ENCODE peak calls at places on chromosomes 3 and 15, in seven cellular contexts. H is spleen; Z is IMR-90; O is CD4-positive, CD25-positive, alpha-beta regulatory T cell; F is naive thymus-derived CD4-positive, alpha-beta T cell; W is GM12878; T is MM.1S. C is an unnamed sample.

GRCh38 chr15:29942144-29942543 is 119.9 kb upstream of the TJP1 start:
- DNase-seq in H (no peak), Z (no peak), O (no peak), F (no peak), W (no peak), T (no peak), C (no peak)

GRCh38 chr3:25291524-25291923 is 136.5 kb upstream of the RARB start:
- DNase-seq in H (no peak), Z (no peak), O (no peak), F (no peak), W (no peak), T (no peak), C (no peak)

GRCh38 chr15:63420333-63420741 is 38.7 kb upstream of the CA12 start:
- DNase-seq in H (no peak), Z (peak; percentile 43), O (no peak), F (no peak), W (no peak), T (no peak), C (no peak)

GRCh38 chr15:42315435-42316020 is 42.3 kb upstream of the TMEM87A start:
- DNase-seq in H (no peak), Z (no peak), O (no peak), F (no peak), W (no peak), T (no peak), C (no peak)

GRCh38 chr3:195154111-195154791 is 116.7 kb downstream of the XXYLT1 start:
- DNase-seq in H (no peak), Z (peak; percentile 82), O (no peak), F (no peak), W (no peak), T (no peak), C (no peak)

GRCh38 chr15:69902414-69903062 is 195.2 kb downstream of the TLE3 start:
- DNase-seq in H (no peak), Z (no peak), O (no peak), F (no peak), W (no peak), T (no peak), C (no peak)

GRCh38 chr3:108150200-108150599 is 59.4 kb upstream of the CD47 start:
- DNase-seq in H (no peak), Z (no peak), O (no peak), F (no peak), W (no peak), T (no peak), C (no peak)

GRCh38 chr3:31230834-31231233 is 301.9 kb upstream of the STT3B start:
- DNase-seq in H (no peak), Z (no peak), O (no peak), F (no peak), W (no peak), T (no peak), C (no peak)

GRCh38 chr15:77753238-77753873 is 120.6 kb upstream of the LINGO1 start:
- DNase-seq in H (no peak), Z (peak; percentile 5), O (no peak), F (no peak), W (no peak), T (peak; percentile 27), C (no peak)

GRCh38 chr3:189368384-189368783 is 196.6 kb downstream of the TPRG1 start:
- DNase-seq in H (no peak), Z (no peak), O (no peak), F (no peak), W (no peak), T (no peak), C (no peak)

GRCh38 chr3:113498221-113499005 is 16.5 kb downstream of the SPICE1 start:
- DNase-seq in H (no peak), Z (peak; percentile 87), O (no peak), F (no peak), W (no peak), T (no peak), C (no peak)

GRCh38 chr15:69666441-69666882 is 213.8 kb downstream of the RPLP1 start:
- DNase-seq in H (peak; percentile 83), Z (peak; percentile 31), O (peak; percentile 9), F (no peak), W (no peak), T (no peak), C (no peak)

GRCh38 chr3:186966406-186966805 is 36.1 kb downstream of the ST6GAL1 start:
- DNase-seq in H (no peak), Z (no peak), O (no peak), F (no peak), W (no peak), T (no peak), C (no peak)

GRCh38 chr3:124814620-124815421 is 72.3 kb downstream of the ITGB5 start:
- DNase-seq in H (no peak), Z (peak; percentile 22), O (no peak), F (no peak), W (no peak), T (no peak), C (no peak)

GRCh38 chr3:123374016-123374415 is 74.9 kb downstream of the ADCY5 start:
- DNase-seq in H (peak; percentile 14), Z (no peak), O (no peak), F (no peak), W (no peak), T (no peak), C (no peak)

GRCh38 chr15:63066302-63066701 is 23.8 kb downstream of the TPM1 start:
- DNase-seq in H (no peak), Z (no peak), O (no peak), F (no peak), W (no peak), T (no peak), C (no peak)

GRCh38 chr3:41975421-41976103 is 13.7 kb upstream of the ULK4 start:
- DNase-seq in H (no peak), Z (no peak), O (no peak), F (no peak), W (no peak), T (no peak), C (no peak)

GRCh38 chr3:115986555-115987207 is 363.4 kb downstream of the GAP43 start:
- DNase-seq in H (no peak), Z (peak; percentile 34), O (no peak), F (no peak), W (no peak), T (no peak), C (no peak)

GRCh38 chr3:14156843-14157561 is 21.4 kb downstream of the XPC start:
- DNase-seq in H (no peak), Z (no peak), O (no peak), F (no peak), W (no peak), T (no peak), C (no peak)

GRCh38 chr3:50608278-50608677 is 3.3 kb downstream of the CISH start:
- DNase-seq in H (no peak), Z (no peak), O (peak; percentile 54), F (no peak), W (no peak), T (no peak), C (no peak)

GRCh38 chr3:167976880-167977498 is 118.7 kb downstream of the GOLIM4 start:
- DNase-seq in H (no peak), Z (no peak), O (no peak), F (no peak), W (no peak), T (no peak), C (no peak)

DNA sequence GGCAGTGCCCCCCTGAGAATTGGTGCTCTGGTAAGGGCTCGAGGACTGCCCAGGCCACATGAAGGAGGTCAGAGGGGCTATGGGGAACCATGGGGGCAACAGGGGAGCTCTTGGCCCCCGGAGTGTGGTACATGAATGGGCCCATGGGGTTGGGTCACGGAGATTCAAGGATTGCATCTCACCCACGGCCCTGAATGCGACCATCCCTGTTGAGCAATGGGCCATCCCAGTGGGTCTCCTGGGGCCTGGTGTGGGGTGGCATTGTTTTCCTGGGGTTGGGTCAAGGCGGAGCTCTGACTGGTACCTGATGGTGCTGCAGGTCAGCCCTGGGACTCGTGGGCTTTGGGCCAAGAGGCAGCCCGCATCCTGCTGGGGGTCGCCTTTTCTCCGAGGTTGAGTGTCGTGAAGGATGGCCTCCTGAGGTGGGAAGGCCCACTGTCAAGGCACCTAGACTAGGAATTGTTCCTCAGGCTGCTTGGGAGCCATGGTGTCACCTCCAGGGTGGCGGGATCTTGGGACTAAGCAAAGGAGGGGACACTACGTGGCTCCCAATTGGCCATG is 198.3 kb downstream of the UBE3A start:
- DNase-seq in H (peak; percentile 52), Z (no peak), O (no peak), F (no peak), W (no peak), T (no peak), C (peak; percentile 5)
- H3K9me3 ChIP-seq in H (no peaks in the 10 kb centered on the region), Z (peaks cover 71% of the 10 kb centered on the region), O (no peaks in the 10 kb centered on the region), F (no peaks in the 10 kb centered on the region), W (no peaks in the 10 kb centered on the region), T (no peaks in the 10 kb centered on the region), C (no peaks in the 10 kb centered on the region)

DNA sequence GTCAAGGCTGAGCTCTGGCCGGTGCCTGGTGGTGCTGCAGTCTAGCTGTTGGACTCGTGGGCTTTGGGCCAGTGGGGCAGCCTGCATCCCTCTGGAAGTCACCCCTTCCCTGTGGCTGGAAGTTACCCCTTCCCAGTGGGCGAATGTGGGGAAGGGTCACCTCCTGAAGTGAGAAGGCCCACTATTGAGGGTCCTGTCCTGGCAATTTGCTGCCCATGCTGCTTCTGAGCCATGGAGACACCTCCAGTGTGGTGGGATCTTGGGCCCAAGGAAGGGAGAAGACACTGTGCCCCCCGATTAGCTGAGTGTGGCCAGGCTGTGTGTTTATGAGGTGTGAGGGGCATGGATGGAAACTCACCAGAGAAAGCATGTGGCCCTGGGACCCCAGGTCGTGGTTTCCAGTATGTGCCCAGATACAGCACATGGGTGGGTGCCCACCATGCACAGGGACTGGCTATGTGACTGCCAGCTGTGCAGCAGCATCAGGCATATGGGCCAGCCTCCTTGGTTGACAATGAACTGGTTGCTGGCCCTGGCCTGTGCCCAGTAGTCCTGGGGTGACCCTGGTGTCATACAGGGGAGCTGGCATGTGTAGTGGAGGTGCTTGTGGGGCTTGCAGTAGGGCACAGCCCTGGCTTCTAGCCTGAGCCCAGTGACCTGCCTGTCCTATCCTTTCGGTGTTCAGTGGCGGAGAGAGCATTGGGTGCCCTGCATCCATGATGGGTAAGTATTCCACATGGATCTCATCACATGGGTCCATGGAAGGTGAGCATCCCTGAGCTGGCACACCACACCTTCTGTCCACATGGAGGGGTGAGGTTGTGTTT is 221.2 kb downstream of the SNRPN start:
- DNase-seq in H (peak; percentile 56), Z (no peak), O (no peak), F (no peak), W (no peak), T (no peak), C (peak; percentile 2)
- H3K9me3 ChIP-seq in H (no peaks in the 10 kb centered on the region), Z (peaks cover 74% of the 10 kb centered on the region), O (peaks cover 4% of the 10 kb centered on the region), F (peaks cover 6% of the 10 kb centered on the region), W (no peaks in the 10 kb centered on the region), T (no peaks in the 10 kb centered on the region), C (no peaks in the 10 kb centered on the region)

DNA sequence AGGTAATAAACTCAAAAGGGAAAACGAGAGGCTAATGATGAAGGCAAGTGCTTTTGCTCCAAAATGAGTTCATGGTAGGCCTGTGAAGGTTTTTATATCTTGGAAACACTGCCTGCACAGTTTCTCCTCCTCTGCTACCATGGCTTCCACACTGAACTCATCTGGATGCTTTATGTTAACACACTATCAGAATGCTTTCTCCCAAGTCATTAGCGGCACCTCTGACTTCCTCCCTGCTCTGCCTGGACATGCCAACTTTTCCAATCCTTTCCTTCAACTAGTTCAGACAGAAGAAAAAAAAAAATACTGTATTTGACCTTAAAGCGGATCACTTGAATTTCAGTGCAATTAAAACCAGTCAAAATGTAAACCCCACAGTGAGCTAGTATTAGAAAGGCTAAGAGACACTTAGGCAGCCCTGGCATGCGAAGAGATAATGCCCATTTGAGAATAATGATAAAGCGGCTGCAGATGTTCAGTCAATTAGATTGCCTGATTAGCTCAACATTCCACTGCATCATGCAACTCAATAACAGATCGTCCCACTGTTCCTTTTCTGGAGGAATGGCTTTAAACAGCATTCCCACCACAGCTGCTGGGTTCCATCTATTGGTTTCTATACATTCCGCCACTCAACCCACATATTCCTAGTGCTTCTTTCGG is 51.8 kb downstream of the CNTN3 start:
- DNase-seq in H (no peak), Z (no peak), O (no peak), F (no peak), W (no peak), T (no peak), C (no peak)
- H3K9me3 ChIP-seq in H (no peaks in the 10 kb centered on the region), Z (no peaks in the 10 kb centered on the region), O (peaks cover 2% of the 10 kb centered on the region), F (no peaks in the 10 kb centered on the region), W (no peaks in the 10 kb centered on the region), T (no peaks in the 10 kb centered on the region), C (no peaks in the 10 kb centered on the region)

GRCh38 chr3:29072626-29073025 is 208.2 kb upstream of the RBMS3 start:
- DNase-seq in H (no peak), Z (peak; percentile 61), O (no peak), F (no peak), W (no peak), T (no peak), C (no peak)
- H3K9me3 ChIP-seq in H (no peaks in the 10 kb centered on the region), Z (no peaks in the 10 kb centered on the region), O (no peaks in the 10 kb centered on the region), F (no peaks in the 10 kb centered on the region), W (no peaks in the 10 kb centered on the region), T (no peaks in the 10 kb centered on the region), C (no peaks in the 10 kb centered on the region)